ENCODE peak calls at places on chromosomes 7 and 10, in four cellular contexts. H is stimulated activated CD4-positive, alpha-beta T cell treated with anti-CD3 and anti-CD28 coated beads, TNF-alpha, amount 100 ng/mL, for 4 hours; Q is Peyer's patch; O is NCI-H748 treated with DMSO at 0.1 percent for 48 hours. S is an unnamed sample.

GRCh38 chr7:132141109-132141508 is 435.2 kb downstream of the PLXNA4 start:
- DNase-seq in H (no peak), Q (no peak), O (no peak), S (no peak)

GRCh38 chr7:65239707-65240352 is 133.8 kb upstream of the ZNF92 start:
- DNase-seq in H (no peak), Q (no peak), O (no peak), S (peak)

GRCh38 chr10:72564596-72564995 is 61.3 kb downstream of the MICU1 start:
- DNase-seq in H (no peak), Q (no peak), O (no peak), S (no peak)

GRCh38 chr10:5779753-5780152 is 33.5 kb downstream of the GDI2 start:
- DNase-seq in H (no peak), Q (no peak), O (no peak), S (no peak)

GRCh38 chr7:96414931-96415292 is 93.0 kb upstream of the SLC25A13 start:
- DNase-seq in H (no peak), Q (peak), O (peak), S (peak)

GRCh38 chr10:74145133-74145532 is 5.5 kb downstream of the AP3M1 start:
- DNase-seq in H (no peak), Q (no peak), O (no peak), S (no peak)

GRCh38 chr7:17608114-17608833 is 309.8 kb downstream of the AHR start:
- DNase-seq in H (no peak), Q (no peak), O (no peak), S (no peak)

GRCh38 chr10:112675560-112676083 is 228.6 kb downstream of the VTI1A start:
- DNase-seq in H (no peak), Q (no peak), O (no peak), S (no peak)

GRCh38 chr10:98316661-98317060 is 48.7 kb upstream of the LOXL4 start:
- DNase-seq in H (no peak), Q (no peak), O (no peak), S (peak)